ENCODE peak calls at places on chromosomes 16 and 17, in nine cellular contexts. B is neuronal stem cell, A is PC-9, R is cardiac muscle cell, D is pancreas, Q is astrocyte, H is A549, S is adipocyte, I is SJSA1. J is an unnamed sample. For H3K4me1, the result is how much of the 10 kb centered on the place peaks cover.

GRCh38 chr17:66451188-66452149 is 149.1 kb downstream of the PRKCA start:
- DNase-seq in H (peak), S (no peak), B (no peak), R (peak), D (no peak), A (no peak), I (no peak), Q (no peak), J (no peak)

GRCh38 chr17:1583569-1583968 is 21.0 kb upstream of the PITPNA start:
- DNase-seq in Q (no peak), A (no peak), D (no peak), R (no peak), S (no peak), I (no peak), B (no peak), H (no peak), J (no peak)

GRCh38 chr17:46154151-46154816 is 38.9 kb downstream of the KANSL1 start:
- DNase-seq in Q (peak), A (no peak), D (no peak), B (no peak), I (peak), S (peak), H (no peak), R (no peak), J (no peak)

GRCh38 chr17:28008526-28008925 is 34.0 kb upstream of the NLK start:
- DNase-seq in A (peak), S (peak), H (peak), B (peak), R (peak), Q (peak), D (peak), I (peak), J (no peak)

GRCh38 chr16:57941016-57941656 is 29.8 kb downstream of the CNGB1 start:
- DNase-seq in Q (peak), H (no peak), D (peak), A (peak), R (no peak), I (no peak), S (peak), B (no peak), J (peak)

GRCh38 chr17:6429266-6429665 is 5.7 kb downstream of the AIPL1 start:
- DNase-seq in I (no peak), D (no peak), B (peak), A (no peak), H (no peak), Q (no peak), S (no peak), R (no peak), J (no peak)

GRCh38 chr17:72361892-72362291 is 241.1 kb downstream of the SOX9 start:
- DNase-seq in S (no peak), R (no peak), B (no peak), I (peak), Q (peak), A (no peak), D (no peak), H (no peak), J (no peak)

GRCh38 chr16:23504453-23505179 is 5.7 kb downstream of the GGA2 start:
- DNase-seq in I (peak), A (peak), R (peak), S (peak), Q (peak), B (peak), H (peak), D (no peak), J (peak)

GRCh38 chr17:67280279-67280678 is 35.3 kb upstream of the HELZ start:
- DNase-seq in B (no peak), I (no peak), R (no peak), A (no peak), D (no peak), H (no peak), S (no peak), Q (no peak), J (peak)

GRCh38 chr16:87459027-87459426 is 33.8 kb downstream of the ZCCHC14 start:
- DNase-seq in A (no peak), H (no peak), Q (no peak), D (no peak), I (no peak), B (no peak), S (no peak), R (no peak), J (no peak)

GRCh38 chr17:73976676-73977521 is 226.6 kb upstream of the RPL38 start:
- DNase-seq in B (no peak), S (no peak), A (no peak), I (no peak), D (no peak), R (no peak), Q (peak), H (no peak), J (no peak)

GRCh38 chr17:38605852-38606645 is at the start of gene SRCIN1:
- DNase-seq in B (peak), H (peak), A (no peak), R (peak), S (peak), Q (no peak), D (peak), I (peak), J (peak)

GRCh38 chr17:2170023-2170422 is 115.1 kb downstream of the HIC1 start:
- DNase-seq in A (no peak), B (no peak), H (peak), S (no peak), I (no peak), Q (no peak), D (no peak), R (no peak), J (no peak)

GRCh38 chr17:49996495-49997255 is 1.7 kb upstream of the DLX3 start:
- DNase-seq in S (peak), I (peak), Q (no peak), H (peak), A (peak), D (peak), R (peak), B (peak), J (no peak)

GRCh38 chr17:72575542-72576233 is 454.9 kb downstream of the SOX9 start:
- DNase-seq in H (no peak), B (no peak), S (no peak), A (peak), R (no peak), I (no peak), D (no peak), Q (no peak), J (no peak)

GRCh38 chr17:73228748-73229236 is 32.9 kb downstream of the CPSF4L start:
- DNase-seq in R (no peak), A (peak), S (peak), H (peak), B (no peak), Q (peak), D (no peak), I (peak), J (no peak)

GRCh38 chr17:83203472-83204221 is 124.2 kb downstream of the METRNL start:
- DNase-seq in D (peak), A (no peak), B (no peak), I (no peak), H (no peak), S (no peak), Q (no peak), R (no peak), J (peak)

GRCh38 chr17:27379863-27380533 is 76.2 kb upstream of the KSR1 start:
- DNase-seq in B (peak), I (peak), S (peak), Q (peak), A (no peak), H (no peak), D (peak), R (no peak), J (peak)

GRCh38 chr17:27218719-27219488 is 75.0 kb upstream of the WSB1 start:
- DNase-seq in Q (no peak), S (no peak), D (no peak), I (no peak), B (no peak), H (no peak), A (no peak), R (no peak), J (no peak)

GRCh38 chr16:80507538-80507937 is 33.3 kb upstream of the DYNLRB2 start:
- DNase-seq in Q (no peak), A (no peak), H (no peak), I (no peak), R (no peak), D (no peak), S (no peak), B (no peak), J (no peak)

GRCh38 chr16:25143898-25144297 is 32.4 kb downstream of the LCMT1 start:
- DNase-seq in H (peak), A (no peak), D (peak), S (no peak), I (no peak), B (no peak), R (no peak), Q (no peak), J (no peak)

GRCh38 chr16:58269526-58269925 is 25.3 kb downstream of the PRSS54 start:
- DNase-seq in H (no peak), R (no peak), A (no peak), D (no peak), I (no peak), Q (peak), S (no peak), B (no peak), J (no peak)

GRCh38 chr16:86457621-86458456 is 52.5 kb upstream of the FOXF1 start:
- DNase-seq in I (peak), A (no peak), Q (peak), D (no peak), S (peak), R (no peak), B (no peak), H (no peak), J (no peak)

GRCh38 chr16:3623642-3624041 is 12.2 kb upstream of the SLX4 start:
- DNase-seq in D (no peak), B (no peak), Q (no peak), A (no peak), S (no peak), H (no peak), R (no peak), I (no peak), J (no peak)

GRCh38 chr16:49837673-49838360 is 18.1 kb downstream of the ZNF423 start:
- DNase-seq in S (no peak), B (no peak), D (peak), H (no peak), R (peak), A (no peak), I (no peak), Q (no peak), J (no peak)

GRCh38 chr16:84175351-84176081 is 11.3 kb downstream of the TAF1C start:
- DNase-seq in H (no peak), B (peak), A (peak), Q (peak), S (no peak), I (peak), D (peak), R (peak), J (no peak)

GRCh38 chr16:89095401-89095974 is 1.8 kb downstream of the ACSF3 start:
- DNase-seq in R (no peak), B (no peak), S (no peak), Q (no peak), D (peak), H (no peak), A (no peak), I (no peak), J (no peak)

GRCh38 chr17:68803122-68803615 is 152.0 kb downstream of the ABCA8 start:
- DNase-seq in B (no peak), H (no peak), D (no peak), R (no peak), I (no peak), S (no peak), A (no peak), Q (no peak), J (no peak)

GRCh38 chr16:1790611-1791255 is 2.8 kb downstream of the IGFALS start:
- DNase-seq in S (no peak), A (no peak), B (no peak), Q (no peak), D (peak), H (no peak), I (no peak), R (no peak), J (no peak)

GRCh38 chr16:82062645-82063058 is 27.6 kb downstream of the HSD17B2 start:
- DNase-seq in I (no peak), R (no peak), S (peak), A (no peak), Q (peak), B (no peak), H (no peak), D (no peak), J (no peak)

GRCh38 chr16:83475108-83475507 is 332.7 kb upstream of the HSBP1 start:
- DNase-seq in Q (peak), B (no peak), H (no peak), D (no peak), A (no peak), R (peak), I (no peak), S (no peak), J (no peak)

GRCh38 chr16:53922805-53923645 is 219.1 kb downstream of the FTO start:
- DNase-seq in Q (peak), H (no peak), A (no peak), D (no peak), I (no peak), S (no peak), R (peak), B (no peak), J (no peak)

GRCh38 chr16:534089-534635 is 6.7 kb downstream of the CAPN15 start:
- DNase-seq in D (no peak), R (no peak), I (no peak), B (no peak), S (no peak), H (no peak), Q (no peak), A (peak), J (no peak)

GRCh38 chr17:44209786-44210341 is 9.6 kb downstream of the UBTF start:
- DNase-seq in Q (no peak), S (no peak), B (no peak), H (no peak), D (no peak), A (no peak), R (no peak), I (no peak), J (no peak)

GRCh38 chr16:30753596-30753995 is 5.4 kb downstream of the PHKG2 start:
- DNase-seq in H (no peak), I (no peak), R (no peak), B (no peak), A (no peak), S (no peak), D (peak), Q (no peak), J (no peak)

GRCh38 chr16:30902070-30902972 is 5.9 kb downstream of the CTF1 start:
- DNase-seq in A (no peak), H (peak), B (no peak), Q (peak), I (peak), S (peak), R (peak), D (peak), J (peak)

GRCh38 chr16:27366687-27367462 is 35.1 kb upstream of the IL21R start:
- DNase-seq in Q (no peak), S (no peak), D (peak), I (no peak), A (no peak), H (no peak), B (no peak), R (no peak), J (no peak)

GRCh38 chr16:60905806-60906205 is 1130.4 kb downstream of the CDH8 start:
- DNase-seq in D (no peak), A (no peak), B (peak), R (no peak), H (no peak), Q (peak), I (no peak), S (no peak), J (no peak)

GRCh38 chr17:64780096-64781012 is 118.2 kb upstream of the SMURF2 start:
- DNase-seq in I (no peak), D (peak), S (peak), A (peak), Q (peak), B (no peak), H (peak), R (peak), J (peak)
- H3K4me1 ChIP-seq in I (under half), D (under half), S (under half), A (under half), Q (under half), B (under half), H (under half), R (under half), J (under half)

GRCh38 chr17:47204722-47205418 is 4.3 kb upstream of the MYL4 start:
- DNase-seq in H (no peak), I (peak), R (no peak), Q (peak), S (peak), A (peak), D (no peak), B (no peak), J (no peak)
- H3K4me1 ChIP-seq in H (under half), I (under half), R (under half), Q (under half), S (under half), A (under half), D (under half), B (under half), J (under half)

GRCh38 chr17:42116705-42117396 is 4.3 kb downstream of the KAT2A start:
- DNase-seq in I (peak), B (peak), S (peak), Q (peak), A (peak), H (peak), D (peak), R (peak), J (peak)
- H3K4me1 ChIP-seq in I (under half), B (under half), S (under half), Q (under half), A (under half), H (under half), D (under half), R (under half), J (under half)

GRCh38 chr17:81337449-81337848 is 42.3 kb upstream of the SLC38A10 start:
- DNase-seq in R (no peak), D (peak), I (no peak), S (no peak), A (no peak), Q (no peak), H (peak), B (no peak), J (no peak)
- H3K4me1 ChIP-seq in R (half or more), D (under half), I (under half), S (under half), A (under half), Q (under half), H (half or more), B (under half), J (under half)

DNA sequence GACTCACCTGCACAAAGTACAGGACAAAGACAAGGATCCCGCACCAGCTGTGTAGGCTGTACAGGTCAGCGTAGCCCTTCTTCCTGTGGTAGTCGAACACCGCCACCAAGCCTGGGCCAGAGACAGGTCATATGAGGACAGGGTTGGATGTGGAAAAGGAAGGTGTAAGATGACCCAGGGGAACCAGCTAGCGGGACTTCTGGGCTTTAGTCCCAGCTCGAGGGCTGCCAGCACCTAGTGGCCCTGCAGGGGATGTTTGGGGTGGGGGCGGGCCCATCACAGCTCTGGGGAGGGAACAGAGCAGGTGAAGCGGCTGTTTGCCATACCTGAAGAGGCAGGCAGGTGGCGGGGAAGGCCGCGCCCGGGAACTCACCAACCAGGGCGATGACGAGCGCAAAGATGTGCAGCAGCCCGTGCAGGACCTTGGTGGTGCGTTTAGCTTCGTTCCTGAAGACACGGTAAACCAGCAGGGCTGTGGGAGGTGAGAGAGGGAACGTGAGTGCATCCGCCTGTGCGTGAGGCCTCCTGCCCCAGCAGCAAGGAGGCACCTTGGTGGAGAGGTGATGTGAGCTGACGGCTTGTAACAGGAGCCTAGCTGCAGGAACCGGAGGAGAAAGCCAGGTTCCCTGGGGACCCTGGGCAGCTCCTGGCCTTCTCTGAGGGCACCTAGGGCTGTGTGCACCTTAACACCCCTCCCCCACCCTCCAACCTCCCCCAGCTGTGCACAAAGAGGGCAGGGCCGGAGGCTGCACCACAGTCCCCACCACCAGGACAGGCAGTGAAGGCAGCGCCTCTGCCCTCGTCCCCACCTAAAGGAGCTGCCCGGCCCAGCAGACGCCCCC is 10.2 kb downstream of the CYB561 start:
- DNase-seq in H (no peak), A (peak), R (no peak), D (peak), B (no peak), S (no peak), I (no peak), Q (no peak), J (peak)
- H3K4me1 ChIP-seq in H (half or more), A (under half), R (under half), D (half or more), B (under half), S (half or more), I (under half), Q (under half), J (under half)

GRCh38 chr17:40068584-40068916 is 5.8 kb downstream of the THRA start:
- DNase-seq in A (no peak), I (peak), S (no peak), Q (no peak), B (no peak), R (no peak), D (no peak), H (no peak), J (no peak)
- H3K4me1 ChIP-seq in A (under half), I (half or more), S (half or more), Q (half or more), B (half or more), R (half or more), D (half or more), H (half or more), J (under half)

GRCh38 chr17:42311240-42312034 is 23.1 kb downstream of the STAT5A start:
- DNase-seq in A (no peak), H (no peak), B (no peak), S (peak), I (no peak), Q (peak), D (no peak), R (peak), J (no peak)
- H3K4me1 ChIP-seq in A (under half), H (under half), B (under half), S (under half), I (under half), Q (under half), D (under half), R (under half), J (under half)